ENCODE peak calls at places on chromosomes 3 and 15, in five cellular contexts. F, T, K, R and S are unnamed samples.

GRCh38 chr15:40487816-40488682 is 17.3 kb downstream of the CHST14 start:
- DNase-seq in F (no peak), R (no peak), K (no peak), T (no peak), S (no peak)

GRCh38 chr15:74365619-74366445 is 1.6 kb downstream of the CYP11A1 start:
- DNase-seq in T (no peak), K (peak), R (peak), F (peak), S (peak)

GRCh38 chr3:52403955-52404354 is 40.9 kb downstream of the SEMA3G start:
- DNase-seq in F (no peak), K (no peak), T (no peak), R (peak), S (no peak)

GRCh38 chr15:31457161-31457560 is 130.5 kb downstream of the KLF13 start:
- DNase-seq in T (no peak), K (no peak), R (no peak), F (no peak), S (no peak)

GRCh38 chr3:183455064-183455463 is 26.6 kb upstream of the MCF2L2 start:
- DNase-seq in T (no peak), K (peak), R (no peak), F (peak), S (peak)

GRCh38 chr15:68228143-68228970 is 1.2 kb downstream of the CLN6 start:
- DNase-seq in K (peak), R (no peak), T (peak), F (no peak), S (peak)

GRCh38 chr15:53869044-53869805 is 109.0 kb upstream of the UNC13C start:
- DNase-seq in K (no peak), F (no peak), T (no peak), R (no peak), S (no peak)

GRCh38 chr15:73387507-73388255 is 18.9 kb upstream of the HCN4 start:
- DNase-seq in R (no peak), T (no peak), K (peak), F (peak), S (no peak)

GRCh38 chr15:57445872-57446271 is 69.6 kb downstream of the CGNL1 start:
- DNase-seq in K (peak), R (no peak), T (no peak), F (peak), S (no peak)

GRCh38 chr3:52831500-52832301 is 1.2 kb upstream of the ITIH4 start:
- DNase-seq in R (peak), K (peak), T (no peak), F (peak), S (peak)

GRCh38 chr3:62827550-62827949 is 47.7 kb downstream of the CADPS start:
- DNase-seq in K (no peak), T (no peak), F (no peak), R (no peak), S (no peak)

GRCh38 chr15:30921781-30922371 is 18.2 kb downstream of the FAN1 start:
- DNase-seq in T (no peak), R (peak), F (peak), K (peak), S (peak)

GRCh38 chr3:140077406-140077805 is 142.4 kb downstream of the CLSTN2 start:
- DNase-seq in R (no peak), K (no peak), F (no peak), T (no peak), S (no peak)

GRCh38 chr3:50972029-50972428 is 297.3 kb downstream of the DOCK3 start:
- DNase-seq in T (no peak), K (no peak), F (no peak), R (no peak), S (no peak)

GRCh38 chr3:185721970-185722369 is 102.9 kb downstream of the IGF2BP2 start:
- DNase-seq in R (no peak), T (no peak), F (no peak), K (no peak), S (no peak)

GRCh38 chr15:39583586-39584265 is 2.8 kb downstream of the THBS1 start:
- DNase-seq in F (peak), R (no peak), K (peak), T (no peak), S (peak)

GRCh38 chr15:63950911-63951481 is 95.3 kb downstream of the DAPK2 start:
- DNase-seq in R (no peak), K (peak), F (peak), T (no peak), S (peak)